ENCODE peak calls at places on chromosomes 4 and X, in nine cellular contexts. H is mesendoderm, O is IMR-90, Z is mammary epithelial cell, A is neuronal stem cell, T is K562, N is neural progenitor cell, R is fibroblast of lung, M is endodermal cell. S is an unnamed sample.

GRCh38 chr4:84937381-84937977 is 29.0 kb downstream of the WDFY3 start:
- DNase-seq in A (no peak), N (no peak), T (no peak), O (no peak), H (no peak), Z (no peak), R (no peak), M (no peak), S (no peak)

GRCh38 chr4:154082760-154083530 is 294.1 kb upstream of the SFRP2 start:
- DNase-seq in T (peak), H (peak), N (peak), Z (peak), A (peak), R (peak), M (peak), O (no peak), S (no peak)

GRCh38 chrX:1466232-1466661 is 13.5 kb upstream of the ASMTL start:
- DNase-seq in R (no peak), A (no peak), T (no peak), H (no peak), N (no peak), M (peak), Z (no peak), O (no peak), S (no peak)

GRCh38 chrX:154748712-154749339 is 2.1 kb downstream of the GAB3 start:
- DNase-seq in R (peak), A (peak), N (peak), T (peak), H (peak), O (peak), M (peak), Z (peak), S (peak)

GRCh38 chr4:41014158-41014557 is 200.2 kb downstream of the APBB2 start:
- DNase-seq in H (no peak), A (no peak), M (no peak), R (no peak), T (no peak), Z (no peak), O (no peak), N (no peak), S (no peak)

GRCh38 chr4:165779950-165780670 is 92.9 kb upstream of the TLL1 start:
- DNase-seq in O (no peak), R (peak), T (no peak), Z (no peak), N (no peak), A (no peak), H (no peak), M (no peak), S (no peak)

GRCh38 chr4:77734928-77735327 is 84.2 kb downstream of the CNOT6L start:
- DNase-seq in Z (peak), A (no peak), H (peak), O (peak), R (peak), T (peak), M (peak), N (no peak), S (peak)

GRCh38 chrX:132776486-132777210 is 181.8 kb downstream of the HS6ST2 start:
- DNase-seq in H (no peak), N (no peak), T (no peak), R (peak), O (no peak), A (no peak), Z (no peak), M (no peak), S (no peak)

GRCh38 chr4:121307441-121308327 is 73.1 kb downstream of the QRFPR start:
- DNase-seq in H (peak), T (peak), N (peak), R (peak), O (peak), M (peak), Z (peak), A (peak), S (peak)

GRCh38 chr4:146494143-146494542 is 27.6 kb downstream of the SLC10A7 start:
- DNase-seq in Z (no peak), H (no peak), R (no peak), M (no peak), T (no peak), O (no peak), A (no peak), N (no peak), S (no peak)

GRCh38 chr4:5215321-5215720 is 164.0 kb downstream of the STK32B start:
- DNase-seq in T (no peak), A (no peak), Z (no peak), R (no peak), H (no peak), M (no peak), O (no peak), N (peak), S (no peak)

GRCh38 chr4:145019346-145019745 is 78.7 kb downstream of the ANAPC10 start:
- DNase-seq in H (no peak), M (no peak), A (no peak), T (no peak), N (no peak), Z (no peak), R (no peak), O (no peak), S (peak)

GRCh38 chrX:18875256-18875878 is 108.5 kb downstream of the PHKA2 start:
- DNase-seq in Z (no peak), N (no peak), A (no peak), T (no peak), H (no peak), O (no peak), R (no peak), M (peak), S (no peak)

DNA sequence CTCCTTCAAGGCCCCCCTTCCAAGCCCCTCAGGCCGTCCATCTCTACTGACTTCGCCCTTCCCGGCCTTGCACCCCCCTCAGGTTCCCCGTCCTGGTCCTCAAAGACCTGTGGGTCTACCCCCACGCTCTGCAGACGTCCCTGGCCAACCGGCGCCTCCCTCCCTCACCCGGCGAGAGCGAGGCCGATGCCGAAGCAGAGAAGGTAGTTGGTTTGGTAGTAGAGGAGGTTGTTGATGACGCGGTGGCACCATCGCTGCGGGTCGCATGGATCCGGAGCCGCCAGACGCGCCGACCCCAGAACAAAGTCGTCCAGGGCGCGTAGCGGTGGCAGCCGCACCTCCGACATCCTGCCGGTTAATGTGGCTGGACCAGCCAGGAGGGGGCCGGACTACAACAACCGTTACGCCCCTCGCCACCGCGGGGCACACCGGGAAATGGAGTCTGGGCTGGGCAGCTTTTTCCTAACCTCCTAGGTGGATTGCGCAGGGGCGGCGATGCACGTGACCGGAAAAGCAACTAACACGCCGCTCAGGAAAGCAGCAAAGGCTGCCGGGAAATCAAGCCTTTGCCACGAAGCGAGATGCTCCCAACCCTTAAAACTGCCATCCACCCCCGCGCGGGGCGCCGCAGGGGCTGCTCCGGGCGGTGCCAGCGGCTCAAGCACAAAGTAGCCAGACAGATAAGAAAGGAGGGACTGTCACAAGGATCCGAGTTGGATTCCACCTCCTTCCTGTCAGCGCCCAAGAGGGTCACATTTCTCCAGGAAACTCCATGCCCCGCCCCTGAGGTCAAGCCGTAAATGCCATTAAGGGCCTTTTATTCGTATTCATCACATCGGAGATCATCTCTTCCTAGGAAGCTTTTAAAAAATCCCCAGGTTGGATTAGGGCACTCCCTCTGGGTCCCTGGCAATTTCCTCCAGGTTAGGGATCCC is at the start of gene PRAF2:
- DNase-seq in T (no peak), O (peak), R (peak), H (peak), M (peak), N (peak), Z (peak), A (peak), S (peak)
- H3K9ac ChIP-seq in T (no peak), O (peak), R (peak), H (peak), M (no peak), N (peak), Z (no peak), A (peak), S (no peak)

GRCh38 chrX:45351478-45351877 is 150.8 kb upstream of the DIPK2B start:
- DNase-seq in A (no peak), N (no peak), R (peak), H (no peak), M (no peak), O (peak), T (no peak), Z (peak), S (no peak)
- H3K27ac ChIP-seq in A (no peak), N (no peak), R (no peak), H (no peak), M (no peak), O (no peak), T (no peak), Z (no peak), S (no peak)

GRCh38 chr4:139740121-139740520 is 74.5 kb downstream of the MGST2 start:
- DNase-seq in O (no peak), R (peak), N (no peak), T (no peak), M (peak), A (no peak), Z (no peak), H (no peak), S (no peak)
- H3K9ac ChIP-seq in O (no peak), R (no peak), N (no peak), T (no peak), M (no peak), A (no peak), Z (no peak), H (no peak), S (no peak)

DNA sequence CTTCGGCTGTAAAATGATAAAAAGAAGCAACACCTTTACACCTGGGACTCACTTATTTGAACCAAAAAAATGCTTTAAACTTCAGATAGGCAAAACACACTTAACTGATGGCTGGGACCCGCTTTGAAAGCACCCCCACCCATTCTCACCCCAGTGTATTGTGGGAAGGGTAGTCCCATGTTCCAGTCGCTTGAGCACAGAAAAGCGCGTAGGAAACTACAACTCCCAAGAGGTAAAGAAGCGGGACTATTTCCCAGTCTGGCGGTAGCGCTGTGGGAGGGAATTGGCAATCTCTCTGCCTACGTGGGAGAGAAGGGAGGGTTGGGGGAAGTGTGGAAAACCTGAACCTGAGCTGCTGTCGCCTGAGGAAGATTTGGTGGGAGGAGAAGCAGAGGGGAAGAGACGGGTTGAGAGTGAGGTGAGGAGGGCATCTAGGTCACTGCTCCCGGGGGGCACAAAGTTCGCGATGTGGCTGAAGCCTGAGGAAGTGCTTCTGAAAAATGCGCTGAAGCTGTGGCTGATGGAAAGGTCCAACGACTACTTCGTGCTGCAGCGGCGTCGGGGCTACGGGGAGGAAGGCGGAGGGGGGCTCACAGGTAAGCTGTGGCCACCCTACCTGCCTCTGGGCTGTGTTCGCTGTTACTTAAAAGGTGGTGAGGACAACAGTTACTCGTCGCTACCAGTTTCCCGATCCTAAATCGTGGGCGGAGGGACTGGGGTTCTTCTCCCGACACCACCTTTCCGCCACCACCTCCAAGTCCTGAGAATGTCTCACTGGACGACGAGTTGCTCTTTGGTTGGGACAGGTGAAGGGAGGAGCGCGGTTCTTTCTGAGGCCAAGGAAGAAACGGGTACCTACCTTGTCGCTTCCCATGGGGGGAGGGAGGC is at the start of gene TBC1D8B:
- DNase-seq in O (peak), M (peak), Z (peak), H (peak), R (peak), A (peak), N (peak), T (peak), S (peak)
- H3K27ac ChIP-seq in O (peak), M (no peak), Z (peak), H (no peak), R (peak), A (no peak), N (no peak), T (no peak), S (no peak)

DNA sequence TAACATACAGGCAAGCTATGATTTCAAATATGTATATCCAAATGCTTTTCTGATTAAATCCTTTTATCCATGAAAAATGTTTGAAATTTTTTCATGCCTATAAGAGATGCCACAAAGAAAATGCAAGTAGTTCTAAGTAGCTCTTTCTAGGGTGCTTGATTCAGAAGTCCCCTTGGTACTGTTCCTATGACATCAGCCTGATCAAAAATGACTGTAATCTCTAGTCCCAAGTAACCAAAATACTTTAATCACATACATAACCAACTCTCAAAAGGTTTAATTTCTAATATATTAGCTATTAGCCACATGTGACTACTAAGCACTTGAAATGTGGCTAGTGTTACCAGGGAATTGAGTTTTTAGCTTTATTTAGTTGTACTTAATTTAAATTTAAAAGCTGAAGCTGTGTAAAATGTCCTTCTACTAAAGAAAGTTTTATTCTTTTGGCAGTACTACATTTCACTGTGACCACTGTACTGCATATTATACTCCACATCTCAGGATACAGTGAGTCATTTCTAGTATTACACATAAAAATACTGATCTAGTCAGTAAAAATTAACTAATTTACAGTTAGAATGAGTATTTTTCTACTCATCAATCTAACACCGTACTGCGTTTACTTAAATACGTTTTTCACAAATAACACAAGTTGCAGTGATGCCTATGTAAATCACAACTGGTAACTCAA is 33.9 kb downstream of the FBXW7 start:
- DNase-seq in Z (no peak), A (no peak), N (no peak), T (no peak), O (peak), H (no peak), R (peak), M (no peak), S (no peak)
- H3K9ac ChIP-seq in Z (no peak), A (no peak), N (no peak), T (no peak), O (no peak), H (no peak), R (no peak), M (no peak), S (no peak)

GRCh38 chr4:106810122-106810521 is 226.0 kb downstream of the DKK2 start:
- DNase-seq in R (no peak), Z (no peak), O (no peak), M (no peak), A (no peak), T (no peak), H (no peak), N (no peak), S (no peak)
- H3K27ac ChIP-seq in R (no peak), Z (no peak), O (no peak), M (no peak), A (no peak), T (no peak), H (no peak), N (no peak), S (no peak)

GRCh38 chr4:175997291-175997690 is 68.3 kb upstream of the WDR17 start:
- DNase-seq in N (no peak), A (no peak), M (no peak), R (no peak), T (no peak), H (no peak), O (no peak), Z (no peak), S (no peak)

GRCh38 chr4:175998782-175999181 is 66.9 kb upstream of the WDR17 start:
- DNase-seq in N (peak), T (no peak), A (peak), Z (peak), H (peak), O (no peak), R (no peak), M (peak), S (no peak)

GRCh38 chr4:176002007-176002623 is 63.5 kb upstream of the WDR17 start:
- DNase-seq in H (peak), M (peak), Z (no peak), O (no peak), R (peak), T (no peak), A (peak), N (peak), S (peak)

GRCh38 chr4:176001171-176002006 is 64.3 kb upstream of the WDR17 start:
- DNase-seq in A (peak), H (peak), Z (no peak), T (no peak), R (peak), N (peak), M (peak), O (peak), S (no peak)

DNA sequence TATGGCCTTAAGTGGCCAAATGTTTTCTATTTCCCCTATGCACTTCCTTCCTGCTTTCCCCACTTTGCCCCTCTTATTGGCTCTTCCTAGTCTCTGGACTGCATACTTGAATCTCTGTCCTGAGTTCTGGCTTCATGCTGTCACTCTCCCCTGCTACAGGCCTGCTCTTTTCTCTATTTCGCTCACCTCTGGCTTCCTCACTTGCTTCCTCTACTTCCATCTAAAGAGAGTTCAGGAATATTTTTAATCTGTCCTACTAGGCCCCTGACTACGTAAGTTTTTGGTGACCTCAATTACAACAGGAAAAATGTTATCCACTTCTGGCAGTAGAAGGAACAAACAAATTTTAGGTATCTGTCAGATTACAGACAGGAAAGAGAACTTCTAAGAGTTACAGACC is 65.7 kb upstream of the WDR17 start:
- DNase-seq in H (peak), M (no peak), N (no peak), A (no peak), R (no peak), O (no peak), Z (no peak), T (no peak), S (no peak)
- H3K9ac ChIP-seq in H (no peak), M (no peak), N (no peak), A (no peak), R (no peak), O (no peak), Z (no peak), T (no peak), S (no peak)

S was measured in MM.1S.